ENCODE peak calls at places on chromosome X, in nine cellular contexts. B is foreskin fibroblast, O is NCI-H2171, X is psoas muscle, V is GM12865, Y is NCI-H1694 treated with DMSO at 0.1 percent for 48 hours, L is HFF-Myc, T is activated T-cell treated with anti-CD3 and anti-CD28 coated beads for 24 hours, A is EL. W is an unnamed sample.
A peak's percentile ranks its signal among the peaks of the same experiment; 100 is the strongest.

GRCh38 chrX:15856580-15856979 is 2.0 kb upstream of the AP1S2 start:
- DNase-seq in A (no peak), Y (peak; percentile 32), L (no peak), V (no peak), O (no peak), X (no peak), T (no peak), B (no peak), W (no peak)

GRCh38 chrX:12949205-12949926 is 25.5 kb upstream of the TMSB4X start:
- DNase-seq in X (no peak), V (no peak), O (no peak), Y (no peak), A (peak; percentile 23), T (no peak), B (peak; percentile 44), L (no peak), W (no peak)

GRCh38 chrX:16250296-16250695 is 83.0 kb downstream of the MAGEB17 start:
- DNase-seq in X (no peak), L (peak; percentile 2), V (no peak), T (no peak), O (no peak), Y (no peak), A (peak; percentile 11), B (peak; percentile 2), W (no peak)

GRCh38 chrX:23883737-23884354 is 23.9 kb downstream of the APOO start:
- DNase-seq in L (peak; percentile 72), Y (no peak), V (no peak), X (no peak), B (peak; percentile 86), T (no peak), O (no peak), A (peak; percentile 82), W (no peak)

GRCh38 chrX:136200466-136200865 is 50.7 kb downstream of the MAP7D3 start:
- DNase-seq in T (no peak), X (no peak), L (no peak), V (peak; percentile 3), A (peak; percentile 59), B (peak; percentile 66), O (no peak), Y (no peak), W (no peak)

GRCh38 chrX:148271263-148271662 is 229.2 kb upstream of the AFF2 start:
- DNase-seq in Y (no peak), O (no peak), X (no peak), T (no peak), V (no peak), A (no peak), B (no peak), L (no peak), W (no peak)

GRCh38 chrX:21740329-21741274 is 17.3 kb downstream of the SMPX start:
- DNase-seq in T (no peak), Y (no peak), L (no peak), X (peak; percentile 34), O (no peak), B (no peak), A (no peak), V (peak; percentile 1), W (no peak)

GRCh38 chrX:3549442-3549875 is 164.0 kb downstream of the PRKX start:
- DNase-seq in A (peak; percentile 36), L (no peak), O (peak; percentile 19), Y (peak; percentile 49), V (no peak), T (no peak), B (peak; percentile 48), X (no peak), W (no peak)

GRCh38 chrX:139967300-139967699 is 2.0 kb upstream of the CXorf66 start:
- DNase-seq in O (no peak), L (no peak), B (no peak), Y (no peak), V (peak; percentile 6), X (no peak), A (peak; percentile 8), T (no peak), W (no peak)

GRCh38 chrX:70433848-70434351 is 10.7 kb upstream of the DLG3 start:
- DNase-seq in T (peak; percentile 56), Y (peak; percentile 48), L (no peak), O (peak; percentile 48), V (peak; percentile 82), B (peak; percentile 77), A (peak; percentile 51), X (peak; percentile 70), W (peak; percentile 62)

GRCh38 chrX:82912401-82912800 is 595.7 kb upstream of the POU3F4 start:
- DNase-seq in T (no peak), Y (no peak), L (no peak), B (no peak), A (no peak), X (no peak), V (no peak), O (no peak), W (no peak)

GRCh38 chrX:13703589-13703988 is 14.7 kb downstream of the RAB9A start:
- DNase-seq in A (no peak), Y (no peak), O (no peak), X (no peak), T (no peak), L (no peak), B (no peak), V (no peak), W (no peak)

GRCh38 chrX:136168929-136169735 is 21.8 kb downstream of the FHL1 start:
- DNase-seq in X (peak; percentile 37), O (peak; percentile 14), A (peak; percentile 91), V (no peak), T (no peak), Y (peak; percentile 49), B (peak; percentile 92), L (peak; percentile 90), W (no peak)

GRCh38 chrX:22686138-22686541 is 313.6 kb upstream of the DDX53 start:
- DNase-seq in X (peak; percentile 19), A (peak; percentile 31), L (peak; percentile 14), B (peak; percentile 81), V (no peak), T (no peak), Y (peak; percentile 29), O (peak; percentile 42), W (peak; percentile 0)

GRCh38 chrX:129642641-129643040 is 12.1 kb downstream of the APLN start:
- DNase-seq in X (no peak), O (no peak), B (peak; percentile 44), V (no peak), A (no peak), L (no peak), T (no peak), Y (no peak), W (no peak)

GRCh38 chrX:83819304-83819703 is 41.6 kb upstream of the CYLC1 start:
- DNase-seq in A (no peak), X (no peak), Y (no peak), L (no peak), T (no peak), V (no peak), B (no peak), O (no peak), W (no peak)

W was measured in stimulated activated naive B cell treated with anti-CD40 and anti-IgM and Interleukin-4, amounts not matched to agents 10 μg/mL and 1 μg/mL and 100 μg/mL, for 72 hours.